ENCODE peak calls at places on chromosomes 4 and X, in five cellular contexts. One of them, this sample, is unnamed.

GRCh38 chrX:50594788-50595187 is 124.2 kb upstream of the DGKK start:
- DNase-seq in brain microvascular endothelial cell: no peak
- DNase-seq in fibroblast of lung: no peak
- DNase-seq in cardiac fibroblast: peak
- DNase-seq in spleen: no peak
- DNase-seq in this sample: no peak

GRCh38 chr4:139900964-139901376 is 235.4 kb downstream of the MGST2 start:
- DNase-seq in fibroblast of lung: no peak
- DNase-seq in spleen: no peak
- DNase-seq in cardiac fibroblast: no peak
- DNase-seq in brain microvascular endothelial cell: no peak
- DNase-seq in this sample: no peak

GRCh38 chr4:153345011-153345981 is 808 bp downstream of the MND1 start:
- DNase-seq in cardiac fibroblast: peak
- DNase-seq in spleen: peak
- DNase-seq in brain microvascular endothelial cell: peak
- DNase-seq in fibroblast of lung: peak
- DNase-seq in this sample: peak

GRCh38 chrX:118346258-118347094 is 570 bp downstream of the WDR44 start:
- DNase-seq in fibroblast of lung: no peak
- DNase-seq in brain microvascular endothelial cell: peak
- DNase-seq in spleen: peak
- DNase-seq in cardiac fibroblast: no peak
- DNase-seq in this sample: peak

GRCh38 chr4:102387552-102388150 is 42.4 kb upstream of the SLC39A8 start:
- DNase-seq in fibroblast of lung: no peak
- DNase-seq in cardiac fibroblast: peak
- DNase-seq in spleen: no peak
- DNase-seq in brain microvascular endothelial cell: no peak
- DNase-seq in this sample: no peak

GRCh38 chr4:169133932-169134331 is 123.9 kb upstream of the CBR4 start:
- DNase-seq in fibroblast of lung: no peak
- DNase-seq in spleen: no peak
- DNase-seq in brain microvascular endothelial cell: no peak
- DNase-seq in cardiac fibroblast: no peak
- DNase-seq in this sample: no peak

GRCh38 chrX:41559662-41560061 is 112.5 kb downstream of the NYX start:
- DNase-seq in cardiac fibroblast: peak
- DNase-seq in brain microvascular endothelial cell: peak
- DNase-seq in spleen: no peak
- DNase-seq in fibroblast of lung: peak
- DNase-seq in this sample: no peak

GRCh38 chr4:28149762-28150161 is 1289.1 kb downstream of the STIM2 start:
- DNase-seq in fibroblast of lung: no peak
- DNase-seq in spleen: no peak
- DNase-seq in brain microvascular endothelial cell: no peak
- DNase-seq in cardiac fibroblast: no peak
- DNase-seq in this sample: no peak

GRCh38 chrX:56783450-56783831 is 54.4 kb downstream of the NBDY start:
- DNase-seq in cardiac fibroblast: no peak
- DNase-seq in brain microvascular endothelial cell: no peak
- DNase-seq in spleen: peak
- DNase-seq in fibroblast of lung: no peak
- DNase-seq in this sample: peak

GRCh38 chr4:154189346-154189745 is 302.3 kb downstream of the DCHS2 start:
- DNase-seq in brain microvascular endothelial cell: no peak
- DNase-seq in spleen: no peak
- DNase-seq in fibroblast of lung: no peak
- DNase-seq in cardiac fibroblast: no peak
- DNase-seq in this sample: no peak

GRCh38 chr4:117064297-117064696 is 21.1 kb downstream of the TRAM1L1 start:
- DNase-seq in spleen: no peak
- DNase-seq in brain microvascular endothelial cell: peak
- DNase-seq in cardiac fibroblast: no peak
- DNase-seq in fibroblast of lung: no peak
- DNase-seq in this sample: no peak

GRCh38 chr4:150126201-150126879 is 48.1 kb downstream of the DCLK2 start:
- DNase-seq in fibroblast of lung: peak
- DNase-seq in spleen: no peak
- DNase-seq in cardiac fibroblast: peak
- DNase-seq in brain microvascular endothelial cell: peak
- DNase-seq in this sample: no peak

GRCh38 chrX:25048176-25048575 is 32.4 kb upstream of the ARX start:
- DNase-seq in brain microvascular endothelial cell: no peak
- DNase-seq in cardiac fibroblast: no peak
- DNase-seq in spleen: no peak
- DNase-seq in fibroblast of lung: no peak
- DNase-seq in this sample: no peak

GRCh38 chrX:25049971-25050370 is 34.2 kb upstream of the ARX start:
- DNase-seq in spleen: no peak
- DNase-seq in fibroblast of lung: no peak
- DNase-seq in cardiac fibroblast: no peak
- DNase-seq in brain microvascular endothelial cell: no peak
- DNase-seq in this sample: no peak

GRCh38 chrX:25049347-25049746 is 33.6 kb upstream of the ARX start:
- DNase-seq in cardiac fibroblast: peak
- DNase-seq in brain microvascular endothelial cell: peak
- DNase-seq in fibroblast of lung: peak
- DNase-seq in spleen: no peak
- DNase-seq in this sample: no peak

GRCh38 chrX:25052798-25053534 is 37.2 kb upstream of the ARX start:
- DNase-seq in spleen: no peak
- DNase-seq in brain microvascular endothelial cell: no peak
- DNase-seq in fibroblast of lung: no peak
- DNase-seq in cardiac fibroblast: no peak
- DNase-seq in this sample: no peak
- TF ChIP-seq CTCF in spleen: no peak
- TF ChIP-seq CTCF in brain microvascular endothelial cell: no peak
- TF ChIP-seq CTCF in fibroblast of lung: no peak
- TF ChIP-seq CTCF in cardiac fibroblast: no peak
- TF ChIP-seq CTCF in this sample: no peak

DNA sequence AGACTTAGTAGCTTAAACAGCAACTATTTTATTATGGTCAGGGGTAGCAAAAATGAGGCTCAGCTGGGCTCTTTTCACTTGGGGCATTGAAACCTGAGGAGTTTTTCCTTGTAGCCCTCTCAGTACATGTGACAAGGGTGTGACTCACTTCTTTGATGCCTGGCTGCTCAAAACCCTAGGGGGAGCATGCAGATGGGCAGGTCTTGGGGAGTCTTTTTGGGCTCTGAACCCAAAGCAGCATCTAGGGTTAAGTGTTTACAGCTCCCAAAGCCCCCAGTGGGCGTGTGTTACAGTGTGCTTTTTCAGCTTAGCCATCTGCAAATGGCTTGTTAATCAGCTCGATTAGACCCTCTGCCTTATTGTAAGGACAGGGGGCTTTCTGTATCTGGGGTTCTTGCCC is 1752.7 kb downstream of the PCDH7 start:
- DNase-seq in fibroblast of lung: no peak
- DNase-seq in cardiac fibroblast: no peak
- DNase-seq in spleen: peak
- DNase-seq in brain microvascular endothelial cell: no peak
- DNase-seq in this sample: no peak
- TF ChIP-seq CTCF in fibroblast of lung: no peak
- TF ChIP-seq CTCF in cardiac fibroblast: no peak
- TF ChIP-seq CTCF in spleen: no peak
- TF ChIP-seq CTCF in brain microvascular endothelial cell: no peak
- TF ChIP-seq CTCF in this sample: no peak

DNA sequence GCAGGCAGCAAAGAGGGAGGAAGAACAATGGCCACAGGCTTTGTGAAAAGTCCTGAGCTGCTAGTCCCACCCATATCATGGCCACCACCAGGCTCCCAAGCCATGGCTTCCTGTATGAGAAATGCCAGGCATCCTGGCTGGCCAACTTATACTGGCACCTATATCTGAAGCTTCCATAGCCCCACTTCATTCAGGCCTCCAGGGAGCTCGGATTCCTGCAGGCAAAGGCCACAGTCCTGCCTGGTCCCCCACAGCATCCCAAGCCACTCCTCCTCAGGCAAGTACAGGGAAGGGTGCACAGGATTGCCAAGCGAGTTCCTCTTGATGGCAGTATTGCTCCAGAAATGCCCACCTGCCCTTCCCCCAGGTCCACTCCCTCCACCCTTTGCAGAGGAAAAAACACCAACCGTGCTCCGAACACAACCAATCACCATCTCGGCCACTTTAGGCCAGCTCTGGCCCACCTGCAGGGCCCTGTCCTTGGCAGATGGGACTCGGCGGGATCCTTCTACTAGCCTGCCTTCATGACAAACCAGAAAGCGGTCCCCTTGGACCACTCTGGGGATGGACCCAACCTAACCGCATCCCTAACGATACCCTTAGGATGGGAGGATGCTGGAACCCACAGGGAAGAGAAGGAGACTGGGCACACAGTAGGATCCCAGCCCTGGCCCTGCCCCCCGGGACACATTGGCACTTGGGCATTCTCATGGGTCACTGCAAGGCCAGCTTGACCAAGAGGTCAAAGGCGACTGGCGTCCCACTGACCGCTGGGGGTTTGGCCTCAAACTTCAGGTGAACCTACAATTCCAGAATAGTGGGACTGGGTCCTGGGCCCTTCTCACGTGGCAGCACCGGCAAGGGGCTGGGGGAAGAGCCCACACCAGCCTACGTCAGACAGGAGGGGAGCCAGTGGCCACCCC is 220.4 kb upstream of the AGTR2 start:
- DNase-seq in cardiac fibroblast: no peak
- DNase-seq in fibroblast of lung: no peak
- DNase-seq in brain microvascular endothelial cell: no peak
- DNase-seq in spleen: peak
- DNase-seq in this sample: no peak
- TF ChIP-seq CTCF in cardiac fibroblast: no peak
- TF ChIP-seq CTCF in fibroblast of lung: no peak
- TF ChIP-seq CTCF in brain microvascular endothelial cell: no peak
- TF ChIP-seq CTCF in spleen: no peak
- TF ChIP-seq CTCF in this sample: no peak

GRCh38 chr4:175657571-175657970 is 154.5 kb downstream of the GPM6A start:
- DNase-seq in cardiac fibroblast: no peak
- DNase-seq in fibroblast of lung: no peak
- DNase-seq in brain microvascular endothelial cell: no peak
- DNase-seq in spleen: no peak
- DNase-seq in this sample: no peak
- TF ChIP-seq CTCF in cardiac fibroblast: no peak
- TF ChIP-seq CTCF in fibroblast of lung: no peak
- TF ChIP-seq CTCF in brain microvascular endothelial cell: no peak
- TF ChIP-seq CTCF in spleen: no peak
- TF ChIP-seq CTCF in this sample: no peak

DNA sequence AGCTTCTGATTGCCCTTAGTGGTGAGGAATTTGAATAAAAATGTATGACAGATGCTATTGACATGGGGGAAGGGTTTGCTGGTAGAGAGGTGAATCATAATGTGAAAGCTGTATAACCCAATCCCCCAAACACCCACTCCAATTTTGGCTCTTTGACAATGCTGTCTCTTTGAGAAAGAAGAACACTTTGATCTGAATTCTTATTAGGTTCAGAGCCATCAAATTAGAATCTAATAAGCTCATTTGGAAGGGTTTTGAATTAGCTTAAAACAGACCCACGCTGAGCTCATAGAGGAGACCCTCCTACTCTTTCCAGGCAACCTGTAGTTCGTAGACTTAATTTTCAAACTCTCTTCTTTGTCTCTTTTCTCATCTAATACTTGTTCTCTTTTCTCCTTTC is 416.6 kb upstream of the ARX start:
- DNase-seq in spleen: no peak
- DNase-seq in brain microvascular endothelial cell: no peak
- DNase-seq in cardiac fibroblast: no peak
- DNase-seq in fibroblast of lung: no peak
- DNase-seq in this sample: no peak
- TF ChIP-seq CTCF in spleen: no peak
- TF ChIP-seq CTCF in brain microvascular endothelial cell: no peak
- TF ChIP-seq CTCF in cardiac fibroblast: no peak
- TF ChIP-seq CTCF in fibroblast of lung: no peak
- TF ChIP-seq CTCF in this sample: no peak

DNA sequence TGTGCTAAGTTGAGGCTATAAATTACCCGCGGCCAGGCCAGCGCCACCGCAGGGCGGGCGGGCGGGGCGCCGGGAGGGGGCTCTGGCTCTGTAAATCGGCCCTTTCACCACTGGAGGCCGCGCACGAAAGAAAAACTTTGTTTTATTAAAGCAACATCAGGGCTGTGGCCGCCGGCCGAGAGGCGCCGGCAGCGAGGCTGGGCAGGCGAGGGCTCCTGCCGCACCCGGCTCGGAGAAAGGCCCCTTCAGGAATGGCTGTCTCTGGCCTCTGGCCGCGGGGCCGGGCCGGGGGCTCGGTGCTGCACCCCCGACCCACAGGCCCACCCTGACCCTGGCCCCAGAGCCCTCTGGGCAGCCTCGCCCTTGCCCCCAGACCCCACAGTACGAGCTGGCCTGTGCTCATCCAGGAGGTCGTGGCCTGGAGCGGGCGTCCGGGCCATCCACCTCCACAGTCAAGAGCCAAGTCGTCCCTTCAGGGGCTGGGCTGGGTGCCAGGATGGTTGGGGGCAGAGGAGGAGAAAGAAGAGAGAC is 29.5 kb upstream of the FGFR3 start:
- DNase-seq in cardiac fibroblast: peak
- DNase-seq in spleen: no peak
- DNase-seq in brain microvascular endothelial cell: peak
- DNase-seq in fibroblast of lung: peak
- DNase-seq in this sample: peak
- TF ChIP-seq CTCF in cardiac fibroblast: no peak
- TF ChIP-seq CTCF in spleen: no peak
- TF ChIP-seq CTCF in brain microvascular endothelial cell: no peak
- TF ChIP-seq CTCF in fibroblast of lung: peak
- TF ChIP-seq CTCF in this sample: peak

This sample was measured in nephron progenitor cell.